ENCODE peak calls at places on chromosomes 2 and 18, in nine cellular contexts. T is PC-3, B is mesenchymal stem cell, O is fibroblast of lung, E is foreskin fibroblast, F is H7, H is SK-N-SH, D is upper lobe of left lung, U is right lobe of liver. Y is an unnamed sample.

GRCh38 chr18:6009751-6010150 is 114.4 kb upstream of the TMEM200C start:
- DNase-seq in T (peak; percentile 77), B (peak; percentile 1), O (peak; percentile 88), E (peak; percentile 36), F (no peak), H (no peak), D (no peak), U (no peak), Y (no peak)

GRCh38 chr2:27071990-27072830 is 756 bp upstream of the OST4 start:
- DNase-seq in T (no peak), B (peak; percentile 85), O (peak; percentile 81), E (peak; percentile 59), F (peak; percentile 90), H (peak; percentile 89), D (no peak), U (no peak), Y (peak; percentile 69)

GRCh38 chr2:74639550-74639949 is 8.6 kb downstream of the M1AP start:
- DNase-seq in T (no peak), B (no peak), O (no peak), E (no peak), F (no peak), H (no peak), D (no peak), U (no peak), Y (no peak)

GRCh38 chr2:45823723-45824206 is 172.3 kb downstream of the PRKCE start:
- DNase-seq in T (peak; percentile 12), B (no peak), O (no peak), E (peak; percentile 68), F (no peak), H (peak; percentile 89), D (peak; percentile 84), U (peak; percentile 98), Y (no peak)

GRCh38 chr2:62939735-62940491 is 110.7 kb upstream of the OTX1 start:
- DNase-seq in T (peak; percentile 24), B (peak; percentile 62), O (peak; percentile 96), E (peak; percentile 87), F (no peak), H (no peak), D (no peak), U (no peak), Y (no peak)

GRCh38 chr2:189421644-189422043 is 19.6 kb upstream of the WDR75 start:
- DNase-seq in T (peak; percentile 53), B (peak; percentile 88), O (peak; percentile 90), E (peak; percentile 91), F (no peak), H (no peak), D (no peak), U (no peak), Y (no peak)

GRCh38 chr2:70553584-70554337 is at the start of gene TGFA:
- DNase-seq in T (peak; percentile 95), B (peak; percentile 26), O (peak; percentile 34), E (peak; percentile 65), F (peak; percentile 90), H (peak; percentile 88), D (peak; percentile 90), U (peak; percentile 92), Y (peak; percentile 48)

GRCh38 chr2:131154071-131154531 is 49.0 kb downstream of the PLEKHB2 start:
- DNase-seq in T (peak; percentile 77), B (peak; percentile 67), O (peak; percentile 47), E (peak; percentile 80), F (peak; percentile 93), H (peak; percentile 92), D (peak; percentile 66), U (no peak), Y (peak; percentile 80)

GRCh38 chr2:67054725-67055124 is 342.4 kb upstream of the ETAA1 start:
- DNase-seq in T (no peak), B (peak; percentile 39), O (no peak), E (no peak), F (no peak), H (no peak), D (no peak), U (no peak), Y (no peak)

GRCh38 chr2:222819722-222820333 is 41.0 kb upstream of the ACSL3 start:
- DNase-seq in T (peak; percentile 27), B (peak; percentile 24), O (peak; percentile 78), E (peak; percentile 52), F (no peak), H (no peak), D (no peak), U (no peak), Y (no peak)

GRCh38 chr2:220504890-220505564 is 877.6 kb downstream of the SLC4A3 start:
- DNase-seq in T (peak; percentile 86), B (peak; percentile 61), O (peak; percentile 54), E (peak; percentile 82), F (peak; percentile 22), H (no peak), D (no peak), U (no peak), Y (no peak)

GRCh38 chr2:34567128-34567527 is 968.0 kb upstream of the FAM98A start:
- DNase-seq in T (no peak), B (no peak), O (no peak), E (no peak), F (no peak), H (no peak), D (no peak), U (no peak), Y (no peak)

GRCh38 chr2:68987051-68987503 is 12.6 kb downstream of the GKN1 start:
- DNase-seq in T (no peak), B (no peak), O (no peak), E (no peak), F (peak; percentile 10), H (no peak), D (no peak), U (peak; percentile 83), Y (no peak)

GRCh38 chr2:128438586-128438985 is 119.9 kb upstream of the HS6ST1 start:
- DNase-seq in T (no peak), B (no peak), O (no peak), E (no peak), F (peak; percentile 43), H (no peak), D (no peak), U (peak; percentile 21), Y (no peak)

GRCh38 chr2:110173523-110173922 is 31.3 kb downstream of the NPHP1 start:
- DNase-seq in T (peak; percentile 84), B (peak; percentile 36), O (peak; percentile 66), E (peak; percentile 62), F (no peak), H (no peak), D (no peak), U (no peak), Y (no peak)

GRCh38 chr2:227460079-227460485 is 11.9 kb upstream of the AGFG1 start:
- DNase-seq in T (peak; percentile 64), B (peak; percentile 67), O (peak; percentile 97), E (peak; percentile 37), F (no peak), H (no peak), D (no peak), U (no peak), Y (peak; percentile 83)

GRCh38 chr18:6327895-6328623 is 86.7 kb downstream of the L3MBTL4 start:
- DNase-seq in T (peak; percentile 12), B (no peak), O (no peak), E (no peak), F (no peak), H (no peak), D (no peak), U (no peak), Y (no peak)

GRCh38 chr2:86147793-86148192 is 41.8 kb downstream of the PTCD3 start:
- DNase-seq in T (no peak), B (no peak), O (peak; percentile 9), E (no peak), F (no peak), H (no peak), D (no peak), U (no peak), Y (no peak)

GRCh38 chr2:57448816-57449215 is 597.8 kb upstream of the VRK2 start:
- DNase-seq in T (no peak), B (no peak), O (no peak), E (no peak), F (no peak), H (no peak), D (no peak), U (no peak), Y (no peak)

GRCh38 chr2:213187833-213188532 is 36.6 kb upstream of the IKZF2 start:
- DNase-seq in T (peak; percentile 31), B (peak; percentile 54), O (peak; percentile 82), E (peak; percentile 66), F (peak; percentile 57), H (no peak), D (peak; percentile 45), U (no peak), Y (no peak)
- H3K4me3 ChIP-seq in T (no peak overlapping the region), B (no peak overlapping the region), O (no peak overlapping the region), E (no peak overlapping the region), F (no peak overlapping the region), H (peak overlapping the region; percentile 6), D (no peak overlapping the region), U (no peak overlapping the region), Y (no peak overlapping the region)

DNA sequence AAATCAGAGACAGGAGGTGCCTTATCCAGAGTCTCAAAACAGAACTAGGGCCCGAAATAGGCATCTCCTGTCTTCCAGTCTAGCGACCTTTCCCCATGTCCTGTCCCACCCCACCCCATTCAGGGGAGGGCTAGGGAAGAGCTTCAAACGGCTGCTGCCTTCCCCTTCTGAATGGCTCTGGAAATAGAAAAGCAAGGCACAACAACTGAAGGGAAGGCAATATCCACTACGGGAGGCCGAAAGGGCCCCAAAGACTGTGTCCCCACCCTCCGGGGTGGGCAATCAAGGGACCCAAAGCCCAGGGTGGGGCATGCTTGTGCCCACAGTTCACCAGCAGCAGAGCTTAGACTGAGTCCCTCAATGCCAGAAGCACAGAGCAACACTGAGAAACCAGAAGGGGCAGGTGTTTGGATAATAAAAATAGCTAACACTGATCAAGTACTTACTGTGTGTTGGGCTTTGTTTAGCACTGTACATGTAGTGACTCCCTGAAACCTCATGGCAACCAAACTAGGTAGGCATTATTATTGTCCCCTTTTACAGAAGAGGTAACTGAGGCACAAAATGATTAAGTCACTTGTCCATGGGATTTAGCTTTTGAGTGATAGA is 38.5 kb downstream of the CYRIA start:
- DNase-seq in T (no peak), B (no peak), O (no peak), E (no peak), F (no peak), H (no peak), D (no peak), U (no peak), Y (no peak)
- H3K4me3 ChIP-seq in T (no peak overlapping the region), B (no peak overlapping the region), O (no peak overlapping the region), E (no peak overlapping the region), F (no peak overlapping the region), H (no peak overlapping the region), D (no peak overlapping the region), U (no peak overlapping the region), Y (no peak overlapping the region)

GRCh38 chr18:58196164-58196563 is 152.1 kb downstream of the NEDD4L start:
- DNase-seq in T (peak; percentile 75), B (no peak), O (peak; percentile 57), E (no peak), F (no peak), H (no peak), D (no peak), U (no peak), Y (no peak)
- H3K4me3 ChIP-seq in T (peak overlapping the region; percentile 38), B (peak overlapping the region; percentile 75), O (no peak overlapping the region), E (no peak overlapping the region), F (peak overlapping the region; percentile 62), H (no peak overlapping the region), D (peak overlapping the region; percentile 37), U (no peak overlapping the region), Y (no peak overlapping the region)

DNA sequence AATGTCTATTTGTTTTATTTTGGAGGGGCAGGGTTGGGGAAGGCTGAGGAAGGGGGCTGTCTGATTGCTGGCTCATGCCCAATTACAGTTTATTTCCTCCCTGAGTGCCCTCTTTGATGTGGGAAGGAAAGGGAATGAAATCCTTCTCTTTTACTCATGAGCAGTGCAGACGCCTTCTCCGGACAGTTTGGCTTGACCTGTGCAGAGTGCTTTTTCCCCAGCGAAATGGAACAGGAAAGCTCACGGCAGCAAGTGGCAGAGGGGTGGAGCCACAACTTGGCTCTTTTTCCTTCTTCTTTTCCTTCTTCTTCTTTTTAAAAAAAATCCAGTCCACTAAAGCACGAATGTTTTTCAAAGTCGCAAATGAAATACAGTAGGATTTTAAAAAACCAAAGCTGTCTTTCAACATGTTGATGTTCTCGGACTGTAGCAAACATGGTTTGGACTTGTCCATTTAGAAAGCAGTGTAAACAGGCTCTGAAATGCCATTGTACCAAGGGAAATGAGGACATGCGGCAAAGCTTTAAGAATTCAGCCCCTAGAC is 34.6 kb downstream of the RAB31 start:
- DNase-seq in T (peak; percentile 42), B (peak; percentile 87), O (peak; percentile 79), E (peak; percentile 67), F (no peak), H (no peak), D (peak; percentile 49), U (no peak), Y (no peak)
- H3K4me3 ChIP-seq in T (peak overlapping the region; percentile 50), B (no peak overlapping the region), O (no peak overlapping the region), E (peak overlapping the region; percentile 3), F (no peak overlapping the region), H (no peak overlapping the region), D (peak overlapping the region; percentile 14), U (no peak overlapping the region), Y (no peak overlapping the region)

Y was measured in GM12865.